ENCODE peak calls at places on chromosome 9, in four cellular contexts. O, I, H and S are unnamed samples.
A peak's percentile ranks its signal among the peaks of the same experiment; 100 is the strongest.

GRCh38 chr9:93185261-93186150 is 1.6 kb downstream of the WNK2 start:
- DNase-seq in O (peak; percentile 42), I (no peak), H (no peak), S (no peak)

GRCh38 chr9:120783611-120784047 is 9.6 kb downstream of the FBXW2 start:
- DNase-seq in O (no peak), I (peak; percentile 87), H (no peak), S (no peak)

GRCh38 chr9:86318187-86318586 is 35.8 kb upstream of the ISCA1 start:
- DNase-seq in O (no peak), I (no peak), H (no peak), S (no peak)

GRCh38 chr9:93929231-93929630 is 25.9 kb downstream of the BARX1 start:
- DNase-seq in O (no peak), I (no peak), H (no peak), S (no peak)

GRCh38 chr9:128669786-128670185 is 13.1 kb upstream of the DYNC2I2 start:
- DNase-seq in O (no peak), I (no peak), H (no peak), S (no peak)

GRCh38 chr9:16180091-16180490 is 627.2 kb downstream of the CCDC171 start:
- DNase-seq in O (no peak), I (no peak), H (no peak), S (no peak)

GRCh38 chr9:97411440-97411788 is 482 bp upstream of the TDRD7 start:
- DNase-seq in O (no peak), I (no peak), H (no peak), S (no peak)

GRCh38 chr9:123686131-123686848 is 243.6 kb downstream of the DENND1A start:
- DNase-seq in O (no peak), I (no peak), H (no peak), S (no peak)

GRCh38 chr9:4084440-4084818 is 215.4 kb downstream of the GLIS3 start:
- DNase-seq in O (no peak), I (no peak), H (no peak), S (no peak)

GRCh38 chr9:87386490-87386889 is 111.2 kb upstream of the DAPK1 start:
- DNase-seq in O (no peak), I (peak; percentile 33), H (no peak), S (no peak)

GRCh38 chr9:137721479-137721878 is 102.7 kb downstream of the EHMT1 start:
- DNase-seq in O (no peak), I (no peak), H (no peak), S (no peak)

GRCh38 chr9:98231770-98232478 is 23.5 kb downstream of the TBC1D2 start:
- DNase-seq in O (no peak), I (no peak), H (no peak), S (no peak)

GRCh38 chr9:115680226-115680625 is 473.4 kb upstream of the PAPPA start:
- DNase-seq in O (no peak), I (no peak), H (no peak), S (no peak)

GRCh38 chr9:124392855-124393460 is 22.3 kb downstream of the PSMB7 start:
- DNase-seq in O (peak; percentile 30), I (no peak), H (peak; percentile 49), S (no peak)

GRCh38 chr9:87004016-87004415 is 56.7 kb upstream of the GAS1 start:
- DNase-seq in O (no peak), I (no peak), H (no peak), S (no peak)

GRCh38 chr9:126395439-126396212 is 69.0 kb downstream of the MVB12B start:
- DNase-seq in O (no peak), I (no peak), H (no peak), S (no peak)

GRCh38 chr9:124030969-124031451 is 19.4 kb downstream of the LHX2 start:
- DNase-seq in O (no peak), I (no peak), H (no peak), S (peak; percentile 76)

GRCh38 chr9:18371621-18372020 is 102.3 kb upstream of the ADAMTSL1 start:
- DNase-seq in O (no peak), I (no peak), H (no peak), S (no peak)

GRCh38 chr9:124122813-124123462 is 111.4 kb downstream of the LHX2 start:
- DNase-seq in O (no peak), I (no peak), H (no peak), S (no peak)

GRCh38 chr9:137370865-137371520 is 52.0 kb downstream of the EXD3 start:
- DNase-seq in O (peak; percentile 26), I (no peak), H (no peak), S (no peak)

GRCh38 chr9:83449981-83450380 is 88.2 kb downstream of the FRMD3 start:
- DNase-seq in O (no peak), I (no peak), H (no peak), S (no peak)

GRCh38 chr9:74729129-74729710 is 158.5 kb downstream of the TRPM6 start:
- DNase-seq in O (no peak), I (no peak), H (no peak), S (no peak)

GRCh38 chr9:116565986-116566385 is 121.1 kb upstream of the TRIM32 start:
- DNase-seq in O (no peak), I (no peak), H (no peak), S (no peak)

GRCh38 chr9:98254236-98255063 is 999 bp downstream of the TBC1D2 start:
- DNase-seq in O (no peak), I (no peak), H (no peak), S (no peak)

GRCh38 chr9:134234001-134234660 is 69.8 kb upstream of the RNU6ATAC start:
- DNase-seq in O (no peak), I (no peak), H (no peak), S (no peak)

DNA sequence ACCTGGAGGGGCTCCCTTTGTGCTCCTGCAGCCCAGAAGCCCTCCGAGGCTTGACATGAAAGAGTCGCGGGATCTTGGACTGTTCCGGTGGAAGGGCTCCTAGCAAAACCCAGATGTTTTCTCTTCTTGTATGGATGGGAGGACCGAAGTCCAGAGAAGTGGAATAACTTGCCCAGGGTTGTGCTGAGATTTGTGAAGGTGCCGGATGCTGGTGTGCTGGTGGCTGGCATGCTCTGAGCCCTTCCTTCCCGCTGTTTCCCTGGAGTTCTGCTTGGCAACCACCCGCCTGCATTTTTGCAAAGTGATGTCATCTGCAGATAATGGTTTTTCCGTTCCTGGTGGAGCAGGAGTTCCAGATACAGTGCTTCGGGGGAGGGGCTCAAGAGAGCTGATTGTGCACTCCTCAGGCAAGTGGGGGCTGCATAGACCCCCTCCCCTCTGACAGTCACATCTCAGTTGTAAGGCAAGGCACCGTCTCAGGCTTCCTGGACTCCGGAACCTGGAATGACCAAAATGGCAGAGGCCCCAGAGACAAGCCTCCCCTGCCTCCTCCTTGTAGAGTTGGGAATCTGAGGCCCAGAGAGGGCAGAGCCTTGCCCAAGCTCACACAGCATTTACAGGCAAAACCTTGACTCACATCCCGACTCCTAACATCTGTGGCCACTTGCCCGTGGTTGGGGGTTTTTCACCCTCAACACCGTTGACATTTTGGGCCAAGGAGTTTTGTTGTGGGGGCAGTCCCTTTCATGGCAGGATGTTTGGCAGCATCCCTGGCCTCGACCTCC is 157.0 kb downstream of the RGS3 start:
- DNase-seq in O (no peak), I (peak; percentile 77), H (no peak), S (no peak)
- TF ChIP-seq CREM in O (no peak), I (no peak), H (no peak), S (no peak)

DNA sequence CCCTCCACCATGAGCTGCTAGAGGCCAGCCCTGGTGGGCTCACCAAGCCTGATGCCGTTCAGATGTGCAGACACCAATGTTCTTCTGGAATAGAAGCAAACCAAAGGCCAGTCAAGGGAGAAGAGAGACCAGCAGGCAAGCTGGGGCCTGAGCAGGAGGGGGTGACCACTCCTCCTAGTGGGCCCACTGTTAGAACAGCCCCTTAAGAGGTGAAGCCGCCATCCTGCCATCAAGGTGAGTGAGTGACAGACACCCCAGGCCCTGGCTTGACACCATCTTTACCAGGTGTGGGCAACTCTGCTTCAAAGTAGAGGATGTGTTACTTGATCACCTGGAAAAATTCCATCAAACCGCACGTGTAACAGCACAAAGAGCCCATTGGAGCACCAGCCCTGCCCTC is 20.9 kb downstream of the AMBP start:
- DNase-seq in O (no peak), I (no peak), H (no peak), S (no peak)
- TF ChIP-seq CBFB in O (no peak), I (no peak), H (no peak), S (no peak)

GRCh38 chr9:91214086-91214485 is 147.6 kb downstream of the AUH start:
- DNase-seq in O (no peak), I (no peak), H (no peak), S (no peak)

GRCh38 chr9:91211919-91212318 is 149.8 kb downstream of the AUH start:
- DNase-seq in O (no peak), I (peak; percentile 72), H (no peak), S (no peak)

GRCh38 chr9:91212592-91213243 is 149.0 kb downstream of the AUH start:
- DNase-seq in O (no peak), I (no peak), H (no peak), S (no peak)

GRCh38 chr9:91217388-91217787 is 144.3 kb downstream of the AUH start:
- DNase-seq in O (no peak), I (no peak), H (no peak), S (no peak)

DNA sequence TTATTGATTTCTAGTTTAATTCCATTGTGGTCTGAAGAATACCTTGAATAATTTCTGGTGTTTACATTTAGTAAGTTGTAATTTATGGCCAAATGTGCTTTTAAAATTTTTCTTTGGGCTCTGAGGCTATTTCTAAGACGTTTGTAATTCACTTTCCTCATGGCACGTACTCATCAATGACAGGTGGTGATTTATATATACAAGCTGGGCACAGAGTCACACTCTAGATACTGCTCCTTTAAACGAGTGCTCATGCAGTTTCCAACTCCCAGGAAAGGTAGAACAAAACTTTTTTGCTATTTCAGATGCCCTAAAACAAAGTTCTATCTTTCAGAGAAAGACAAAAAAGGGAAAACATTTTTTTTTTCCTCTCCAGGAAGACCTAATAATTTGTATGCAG is 146.9 kb downstream of the AUH start:
- DNase-seq in O (no peak), I (no peak), H (no peak), S (no peak)
- TF ChIP-seq CREM in O (no peak), I (no peak), H (no peak), S (no peak)

GRCh38 chr9:111833941-111834340 is 39.2 kb upstream of the SHOC1 start:
- DNase-seq in O (no peak), I (no peak), H (no peak), S (no peak)
- TF ChIP-seq CBFB in O (no peak), I (no peak), H (no peak), S (no peak)

DNA sequence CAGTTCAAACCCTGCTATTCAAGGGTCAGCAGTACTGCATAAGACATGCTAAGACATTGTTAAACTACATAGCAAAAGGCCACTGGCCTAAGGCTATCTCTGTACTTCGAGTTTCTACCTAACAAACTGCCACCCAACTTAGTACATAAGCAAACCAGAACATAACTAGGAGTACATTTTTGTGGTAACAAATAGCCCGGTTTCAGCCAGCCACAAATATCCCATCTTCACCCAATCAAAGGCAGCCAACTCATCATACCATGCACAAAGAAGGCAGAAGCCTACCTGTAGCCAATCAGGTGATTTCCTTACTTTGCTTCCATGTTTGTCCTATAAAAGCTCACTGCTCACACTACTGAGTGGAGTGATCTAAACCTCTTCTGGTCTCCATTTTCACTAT is 201.4 kb downstream of the SMARCA2 start:
- DNase-seq in O (no peak), I (no peak), H (no peak), S (no peak)
- TF ChIP-seq CREM in O (no peak), I (no peak), H (no peak), S (no peak)